ENCODE peak calls at places on chromosomes 3 and 15, in seven cellular contexts. One of them, this sample, is unnamed.
A peak's percentile ranks its signal among the peaks of the same experiment; 100 is the strongest.

GRCh38 chr3:25448750-25449684 is 21.0 kb downstream of the RARB start:
- DNase-seq in WTC11: no peak
- DNase-seq in HFFc6: peak; percentile 11
- DNase-seq in tibial artery: peak; percentile 89
- DNase-seq in IMR-90: peak; percentile 43
- DNase-seq in Calu3: peak; percentile 71
- DNase-seq in progenitor cell of endocrine pancreas: no peak
- DNase-seq in this sample: no peak

GRCh38 chr3:142215111-142215510 is 10.3 kb downstream of the GK5 start:
- DNase-seq in WTC11: no peak
- DNase-seq in HFFc6: no peak
- DNase-seq in tibial artery: no peak
- DNase-seq in IMR-90: peak; percentile 23
- DNase-seq in Calu3: no peak
- DNase-seq in progenitor cell of endocrine pancreas: no peak
- DNase-seq in this sample: no peak

GRCh38 chr15:95174880-95175279 is 943.5 kb downstream of the MCTP2 start:
- DNase-seq in WTC11: no peak
- DNase-seq in HFFc6: no peak
- DNase-seq in tibial artery: no peak
- DNase-seq in IMR-90: no peak
- DNase-seq in Calu3: no peak
- DNase-seq in progenitor cell of endocrine pancreas: no peak
- DNase-seq in this sample: no peak

GRCh38 chr3:66938338-66938963 is 59.7 kb upstream of the KBTBD8 start:
- DNase-seq in WTC11: peak; percentile 39
- DNase-seq in HFFc6: peak; percentile 57
- DNase-seq in tibial artery: no peak
- DNase-seq in IMR-90: peak; percentile 67
- DNase-seq in Calu3: peak; percentile 40
- DNase-seq in progenitor cell of endocrine pancreas: peak; percentile 17
- DNase-seq in this sample: no peak

GRCh38 chr15:58332676-58333400 is 99.0 kb upstream of the LIPC start:
- DNase-seq in WTC11: no peak
- DNase-seq in HFFc6: peak; percentile 88
- DNase-seq in tibial artery: no peak
- DNase-seq in IMR-90: peak; percentile 93
- DNase-seq in Calu3: peak; percentile 4
- DNase-seq in progenitor cell of endocrine pancreas: no peak
- DNase-seq in this sample: no peak

GRCh38 chr3:53728606-53729005 is 117.6 kb downstream of the CHDH start:
- DNase-seq in WTC11: no peak
- DNase-seq in HFFc6: no peak
- DNase-seq in tibial artery: no peak
- DNase-seq in IMR-90: no peak
- DNase-seq in Calu3: no peak
- DNase-seq in progenitor cell of endocrine pancreas: no peak
- DNase-seq in this sample: no peak

GRCh38 chr3:193124861-193125260 is 116.2 kb upstream of the PLAAT1 start:
- DNase-seq in WTC11: no peak
- DNase-seq in HFFc6: no peak
- DNase-seq in tibial artery: no peak
- DNase-seq in IMR-90: no peak
- DNase-seq in Calu3: no peak
- DNase-seq in progenitor cell of endocrine pancreas: no peak
- DNase-seq in this sample: no peak

GRCh38 chr15:63836579-63836978 is 2.8 kb upstream of the HERC1 start:
- DNase-seq in WTC11: no peak
- DNase-seq in HFFc6: no peak
- DNase-seq in tibial artery: no peak
- DNase-seq in IMR-90: no peak
- DNase-seq in Calu3: no peak
- DNase-seq in progenitor cell of endocrine pancreas: no peak
- DNase-seq in this sample: no peak

GRCh38 chr3:116135462-116135861 is 309.8 kb downstream of the LSAMP start:
- DNase-seq in WTC11: no peak
- DNase-seq in HFFc6: peak; percentile 2
- DNase-seq in tibial artery: no peak
- DNase-seq in IMR-90: peak; percentile 59
- DNase-seq in Calu3: no peak
- DNase-seq in progenitor cell of endocrine pancreas: no peak
- DNase-seq in this sample: no peak

GRCh38 chr3:101036213-101036618 is 43.0 kb upstream of the ABI3BP start:
- DNase-seq in WTC11: no peak
- DNase-seq in HFFc6: peak; percentile 97
- DNase-seq in tibial artery: no peak
- DNase-seq in IMR-90: peak; percentile 96
- DNase-seq in Calu3: peak; percentile 75
- DNase-seq in progenitor cell of endocrine pancreas: no peak
- DNase-seq in this sample: no peak

GRCh38 chr3:130516645-130517512 is at the start of gene COL6A6:
- DNase-seq in WTC11: peak; percentile 41
- DNase-seq in HFFc6: no peak
- DNase-seq in tibial artery: no peak
- DNase-seq in IMR-90: no peak
- DNase-seq in Calu3: no peak
- DNase-seq in progenitor cell of endocrine pancreas: no peak
- DNase-seq in this sample: no peak

GRCh38 chr3:70120360-70120966 is 120.9 kb downstream of the SAMMSON start:
- DNase-seq in WTC11: peak; percentile 88
- DNase-seq in HFFc6: peak; percentile 25
- DNase-seq in tibial artery: peak; percentile 79
- DNase-seq in IMR-90: peak; percentile 52
- DNase-seq in Calu3: peak; percentile 88
- DNase-seq in progenitor cell of endocrine pancreas: no peak
- DNase-seq in this sample: peak; percentile 13

GRCh38 chr3:12643010-12643380 is 20.9 kb downstream of the RAF1 start:
- DNase-seq in WTC11: no peak
- DNase-seq in HFFc6: no peak
- DNase-seq in tibial artery: no peak
- DNase-seq in IMR-90: no peak
- DNase-seq in Calu3: no peak
- DNase-seq in progenitor cell of endocrine pancreas: no peak
- DNase-seq in this sample: no peak

GRCh38 chr15:67805871-67806538 is 19.3 kb upstream of the SKOR1 start:
- DNase-seq in WTC11: no peak
- DNase-seq in HFFc6: no peak
- DNase-seq in tibial artery: no peak
- DNase-seq in IMR-90: no peak
- DNase-seq in Calu3: no peak
- DNase-seq in progenitor cell of endocrine pancreas: no peak
- DNase-seq in this sample: no peak

GRCh38 chr3:10012106-10012505 is 14.1 kb upstream of the FANCD2 start:
- DNase-seq in WTC11: no peak
- DNase-seq in HFFc6: no peak
- DNase-seq in tibial artery: no peak
- DNase-seq in IMR-90: no peak
- DNase-seq in Calu3: no peak
- DNase-seq in progenitor cell of endocrine pancreas: no peak
- DNase-seq in this sample: no peak

GRCh38 chr3:94099311-94099710 is 36.5 kb downstream of the NSUN3 start:
- DNase-seq in WTC11: no peak
- DNase-seq in HFFc6: no peak
- DNase-seq in tibial artery: no peak
- DNase-seq in IMR-90: no peak
- DNase-seq in Calu3: no peak
- DNase-seq in progenitor cell of endocrine pancreas: no peak
- DNase-seq in this sample: no peak
- TF ChIP-seq CTCF in WTC11: no peak
- TF ChIP-seq CTCF in HFFc6: no peak
- TF ChIP-seq CTCF in tibial artery: no peak
- TF ChIP-seq CTCF in IMR-90: no peak
- TF ChIP-seq CTCF in Calu3: no peak
- TF ChIP-seq CTCF in progenitor cell of endocrine pancreas: no peak
- TF ChIP-seq CTCF in this sample: no peak

GRCh38 chr3:96022676-96023075 is 791.7 kb upstream of the EPHA6 start:
- DNase-seq in WTC11: no peak
- DNase-seq in HFFc6: no peak
- DNase-seq in tibial artery: no peak
- DNase-seq in IMR-90: no peak
- DNase-seq in Calu3: no peak
- DNase-seq in progenitor cell of endocrine pancreas: no peak
- DNase-seq in this sample: no peak
- TF ChIP-seq CTCF in WTC11: no peak
- TF ChIP-seq CTCF in HFFc6: no peak
- TF ChIP-seq CTCF in tibial artery: no peak
- TF ChIP-seq CTCF in IMR-90: no peak
- TF ChIP-seq CTCF in Calu3: no peak
- TF ChIP-seq CTCF in progenitor cell of endocrine pancreas: no peak
- TF ChIP-seq CTCF in this sample: no peak

DNA sequence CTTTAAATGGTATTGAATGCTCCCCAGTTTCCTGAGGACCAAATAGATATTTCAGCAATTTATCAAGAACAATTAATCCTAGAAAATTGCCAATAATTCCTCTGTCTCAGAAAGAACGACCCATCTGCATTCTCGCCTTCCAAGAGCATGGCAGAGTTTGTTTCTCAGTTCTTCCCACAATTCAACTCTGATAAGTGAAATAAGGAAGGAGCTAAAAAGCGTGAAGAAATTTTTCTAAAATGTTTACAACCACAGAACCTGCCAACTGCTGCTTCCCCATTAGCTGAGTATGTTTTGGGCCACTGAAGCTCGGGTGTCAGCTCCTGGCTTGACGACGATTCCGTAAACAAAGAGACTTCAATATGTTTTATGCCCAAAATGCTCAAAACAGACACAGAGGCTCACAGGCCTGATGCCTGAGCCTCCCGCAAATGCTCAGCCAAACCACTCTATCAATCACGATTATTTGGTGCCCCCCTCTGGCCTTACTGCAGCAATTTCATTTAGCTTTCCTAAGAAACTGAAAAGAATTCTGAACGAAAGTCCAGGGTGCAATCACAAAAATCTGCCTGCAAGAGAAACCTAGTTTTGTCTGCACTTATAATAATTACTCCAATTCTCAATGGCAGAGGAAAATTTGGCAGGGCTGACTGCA is 259.2 kb upstream of the CCDC54 start:
- DNase-seq in WTC11: peak; percentile 43
- DNase-seq in HFFc6: peak; percentile 64
- DNase-seq in tibial artery: peak; percentile 26
- DNase-seq in IMR-90: peak; percentile 80
- DNase-seq in Calu3: peak; percentile 59
- DNase-seq in progenitor cell of endocrine pancreas: no peak
- DNase-seq in this sample: no peak
- TF ChIP-seq CTCF in WTC11: peak; percentile 53
- TF ChIP-seq CTCF in HFFc6: peak; percentile 84
- TF ChIP-seq CTCF in tibial artery: peak; percentile 61
- TF ChIP-seq CTCF in IMR-90: peak; percentile 73
- TF ChIP-seq CTCF in Calu3: peak; percentile 35
- TF ChIP-seq CTCF in progenitor cell of endocrine pancreas: peak; percentile 64
- TF ChIP-seq CTCF in this sample: peak; percentile 88

GRCh38 chr3:126488205-126488604 is 12.5 kb upstream of the ZXDC start:
- DNase-seq in WTC11: no peak
- DNase-seq in HFFc6: no peak
- DNase-seq in tibial artery: no peak
- DNase-seq in IMR-90: no peak
- DNase-seq in Calu3: no peak
- DNase-seq in progenitor cell of endocrine pancreas: no peak
- DNase-seq in this sample: no peak

GRCh38 chr3:126485131-126485530 is 9.4 kb upstream of the ZXDC start:
- DNase-seq in WTC11: no peak
- DNase-seq in HFFc6: no peak
- DNase-seq in tibial artery: no peak
- DNase-seq in IMR-90: no peak
- DNase-seq in Calu3: no peak
- DNase-seq in progenitor cell of endocrine pancreas: no peak
- DNase-seq in this sample: no peak

GRCh38 chr3:126488886-126489569 is 13.3 kb upstream of the ZXDC start:
- DNase-seq in WTC11: no peak
- DNase-seq in HFFc6: no peak
- DNase-seq in tibial artery: no peak
- DNase-seq in IMR-90: no peak
- DNase-seq in Calu3: no peak
- DNase-seq in progenitor cell of endocrine pancreas: no peak
- DNase-seq in this sample: no peak

GRCh38 chr3:126485956-126486884 is 10.5 kb upstream of the ZXDC start:
- DNase-seq in WTC11: no peak
- DNase-seq in HFFc6: no peak
- DNase-seq in tibial artery: no peak
- DNase-seq in IMR-90: no peak
- DNase-seq in Calu3: no peak
- DNase-seq in progenitor cell of endocrine pancreas: no peak
- DNase-seq in this sample: no peak

DNA sequence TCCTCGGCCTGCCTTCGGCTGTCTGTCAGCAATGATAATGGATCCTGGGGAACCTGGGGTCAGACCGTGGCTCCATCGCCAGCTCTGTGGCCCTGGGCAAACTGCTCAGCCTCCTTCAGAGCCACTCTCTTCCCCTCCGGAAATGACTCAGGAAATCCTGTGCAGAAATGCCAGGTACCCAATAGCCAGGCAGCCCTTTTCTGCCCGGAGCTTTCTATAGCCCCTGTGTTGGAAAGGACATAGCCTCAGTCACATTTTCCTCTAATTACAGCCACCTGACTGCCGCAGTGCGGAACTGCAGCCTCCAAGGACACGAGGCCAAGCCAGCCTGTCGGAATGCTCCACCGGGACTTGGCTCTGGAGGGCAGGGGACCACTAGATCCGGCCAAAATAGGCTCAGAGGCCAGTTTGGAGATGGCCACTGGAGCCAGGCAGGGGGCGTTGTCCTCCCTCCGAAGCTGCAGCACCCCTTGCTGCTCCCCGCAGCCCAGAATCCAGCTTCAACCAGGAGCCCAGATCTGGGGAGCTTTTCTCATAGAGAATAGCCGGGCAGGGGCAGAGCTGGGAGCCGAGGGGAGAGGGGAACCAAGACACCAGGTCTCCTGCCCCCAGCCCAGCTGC is 11.6 kb upstream of the ZXDC start:
- DNase-seq in WTC11: peak; percentile 62
- DNase-seq in HFFc6: peak; percentile 25
- DNase-seq in tibial artery: no peak
- DNase-seq in IMR-90: no peak
- DNase-seq in Calu3: no peak
- DNase-seq in progenitor cell of endocrine pancreas: no peak
- DNase-seq in this sample: no peak
- TF ChIP-seq CTCF in WTC11: no peak
- TF ChIP-seq CTCF in HFFc6: peak; percentile 51
- TF ChIP-seq CTCF in tibial artery: no peak
- TF ChIP-seq CTCF in IMR-90: no peak
- TF ChIP-seq CTCF in Calu3: peak; percentile 17
- TF ChIP-seq CTCF in progenitor cell of endocrine pancreas: peak; percentile 28
- TF ChIP-seq CTCF in this sample: no peak